ENCODE peak calls at places on chromosome 11, in seven cellular contexts. F is HuH-7.5; D is mesendoderm; O is H7; K is activated effector memory CD4-positive, alpha-beta T cell treated with Interleukin-2 at 50 U/mL for 16 hours; Y is H1; W is T-helper 2 cell. I is an unnamed sample.

GRCh38 chr11:2321311-2321683 is 19.5 kb downstream of the TSPAN32 start:
- DNase-seq in F (no peak), D (no peak), W (no peak), O (no peak), Y (no peak), K (no peak), I (no peak)

GRCh38 chr11:7351228-7351627 is 99.5 kb downstream of the SYT9 start:
- DNase-seq in D (no peak), K (no peak), F (no peak), O (no peak), Y (no peak), W (no peak), I (no peak)

GRCh38 chr11:67289226-67289650 is at the start of gene ANKRD13D:
- DNase-seq in D (no peak), Y (no peak), K (no peak), W (no peak), F (no peak), O (no peak), I (no peak)

GRCh38 chr11:131662310-131662709 is 291.9 kb downstream of the NTM start:
- DNase-seq in D (peak; percentile 33), K (no peak), F (no peak), Y (no peak), O (no peak), W (no peak), I (no peak)

GRCh38 chr11:6356503-6356902 is 33.8 kb upstream of the SMPD1 start:
- DNase-seq in Y (no peak), F (no peak), D (no peak), O (no peak), W (no peak), K (no peak), I (no peak)

GRCh38 chr11:58832246-58832645 is 12.3 kb downstream of the GLYATL2 start:
- DNase-seq in O (no peak), D (peak; percentile 46), W (no peak), K (no peak), Y (no peak), F (no peak), I (peak; percentile 28)

GRCh38 chr11:37449146-37449545 is 851.1 kb upstream of the RAG2 start:
- DNase-seq in W (no peak), Y (no peak), K (no peak), O (peak; percentile 6), F (no peak), D (peak; percentile 65), I (no peak)

GRCh38 chr11:117930668-117931330 is 1.6 kb upstream of the TMPRSS13 start:
- DNase-seq in O (no peak), K (no peak), D (no peak), Y (no peak), W (no peak), F (no peak), I (no peak)

GRCh38 chr11:116162541-116163230 is 610.1 kb downstream of the BUD13 start:
- DNase-seq in K (no peak), D (peak; percentile 90), F (no peak), Y (peak; percentile 53), O (peak; percentile 73), W (no peak), I (no peak)

GRCh38 chr11:108967571-108967970 is 302.7 kb downstream of the DDX10 start:
- DNase-seq in O (no peak), F (no peak), K (no peak), Y (no peak), W (no peak), D (peak; percentile 36), I (no peak)